ENCODE peak calls at places on chromosome 15, in four cellular contexts. One of them, this sample, is unnamed.
A peak's percentile ranks its signal among the peaks of the same experiment; 100 is the strongest.

GRCh38 chr15:74144153-74144775 is 13.9 kb downstream of the ISLR2 start:
- DNase-seq in mesendoderm: peak; percentile 89
- DNase-seq in HCT116: peak; percentile 29
- DNase-seq in IMR-90: no peak
- DNase-seq in this sample: no peak

GRCh38 chr15:55991841-55992768 is 1.3 kb downstream of the NEDD4 start:
- DNase-seq in mesendoderm: no peak
- DNase-seq in IMR-90: no peak
- DNase-seq in HCT116: no peak
- DNase-seq in this sample: no peak

GRCh38 chr15:56019060-56019793 is 25.8 kb upstream of the NEDD4 start:
- DNase-seq in HCT116: no peak
- DNase-seq in mesendoderm: no peak
- DNase-seq in IMR-90: peak; percentile 22
- DNase-seq in this sample: no peak

GRCh38 chr15:66184936-66185790 is 68.4 kb downstream of the MEGF11 start:
- DNase-seq in IMR-90: no peak
- DNase-seq in HCT116: no peak
- DNase-seq in mesendoderm: no peak
- DNase-seq in this sample: no peak

GRCh38 chr15:80796424-80796823 is 17.3 kb downstream of the CEMIP start:
- DNase-seq in IMR-90: no peak
- DNase-seq in mesendoderm: no peak
- DNase-seq in HCT116: no peak
- DNase-seq in this sample: no peak

GRCh38 chr15:29631076-29632070 is 190.9 kb downstream of the TJP1 start:
- DNase-seq in mesendoderm: no peak
- DNase-seq in IMR-90: no peak
- DNase-seq in HCT116: no peak
- DNase-seq in this sample: no peak

GRCh38 chr15:101675796-101676582 is 23.8 kb upstream of the TM2D3 start:
- DNase-seq in mesendoderm: peak; percentile 24
- DNase-seq in HCT116: no peak
- DNase-seq in IMR-90: peak; percentile 89
- DNase-seq in this sample: peak; percentile 15

GRCh38 chr15:39344662-39345141 is 236.2 kb upstream of the THBS1 start:
- DNase-seq in IMR-90: no peak
- DNase-seq in mesendoderm: no peak
- DNase-seq in HCT116: no peak
- DNase-seq in this sample: no peak

GRCh38 chr15:101127503-101128076 is 124.3 kb downstream of the CHSY1 start:
- DNase-seq in HCT116: peak; percentile 15
- DNase-seq in mesendoderm: no peak
- DNase-seq in IMR-90: peak; percentile 98
- DNase-seq in this sample: no peak

GRCh38 chr15:40516322-40516721 is 45.5 kb downstream of the CHST14 start:
- DNase-seq in HCT116: no peak
- DNase-seq in mesendoderm: no peak
- DNase-seq in IMR-90: no peak
- DNase-seq in this sample: no peak

GRCh38 chr15:40511093-40511471 is 40.3 kb downstream of the CHST14 start:
- DNase-seq in IMR-90: no peak
- DNase-seq in mesendoderm: peak; percentile 15
- DNase-seq in HCT116: no peak
- DNase-seq in this sample: no peak

GRCh38 chr15:40511472-40512133 is 40.8 kb downstream of the CHST14 start:
- DNase-seq in mesendoderm: peak; percentile 74
- DNase-seq in IMR-90: no peak
- DNase-seq in HCT116: no peak
- DNase-seq in this sample: no peak

GRCh38 chr15:40510201-40510600 is 39.4 kb downstream of the CHST14 start:
- DNase-seq in HCT116: no peak
- DNase-seq in mesendoderm: peak; percentile 39
- DNase-seq in IMR-90: no peak
- DNase-seq in this sample: no peak

DNA sequence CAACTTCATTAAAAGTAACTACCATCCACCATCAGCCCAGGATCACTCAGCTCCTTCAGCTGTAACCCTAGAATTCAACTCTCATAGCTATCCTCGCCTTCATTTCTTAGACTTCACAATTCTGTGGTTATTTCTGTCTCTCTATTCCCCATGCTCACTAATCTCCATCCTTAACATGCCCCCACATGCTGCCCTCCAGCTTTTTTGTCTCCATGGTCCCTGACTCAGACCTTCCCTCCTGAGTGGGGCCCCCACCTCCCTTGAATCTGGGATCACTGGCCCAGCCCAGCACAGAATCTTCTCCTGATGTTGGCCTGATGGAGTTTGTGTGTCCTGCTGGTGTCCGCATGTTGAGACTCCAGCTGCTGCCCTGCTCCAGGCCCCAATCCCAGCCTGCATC is 41.7 kb downstream of the CHST14 start:
- DNase-seq in mesendoderm: no peak
- DNase-seq in HCT116: no peak
- DNase-seq in IMR-90: no peak
- DNase-seq in this sample: no peak
- H3K9ac ChIP-seq in mesendoderm: no peak overlapping the region
- H3K9ac ChIP-seq in HCT116: no peak overlapping the region
- H3K9ac ChIP-seq in IMR-90: no peak overlapping the region
- H3K9ac ChIP-seq in this sample: no peak overlapping the region

GRCh38 chr15:76065793-76066192 is 6.0 kb downstream of the TMEM266 start:
- DNase-seq in mesendoderm: no peak
- DNase-seq in IMR-90: no peak
- DNase-seq in HCT116: no peak
- DNase-seq in this sample: no peak

GRCh38 chr15:76065267-76065666 is 5.5 kb downstream of the TMEM266 start:
- DNase-seq in HCT116: no peak
- DNase-seq in IMR-90: no peak
- DNase-seq in mesendoderm: no peak
- DNase-seq in this sample: no peak

GRCh38 chr15:76061700-76062099 is 1.9 kb downstream of the TMEM266 start:
- DNase-seq in HCT116: no peak
- DNase-seq in mesendoderm: no peak
- DNase-seq in IMR-90: no peak
- DNase-seq in this sample: no peak

GRCh38 chr15:76062282-76062681 is 2.5 kb downstream of the TMEM266 start:
- DNase-seq in HCT116: no peak
- DNase-seq in IMR-90: peak; percentile 32
- DNase-seq in mesendoderm: no peak
- DNase-seq in this sample: no peak

DNA sequence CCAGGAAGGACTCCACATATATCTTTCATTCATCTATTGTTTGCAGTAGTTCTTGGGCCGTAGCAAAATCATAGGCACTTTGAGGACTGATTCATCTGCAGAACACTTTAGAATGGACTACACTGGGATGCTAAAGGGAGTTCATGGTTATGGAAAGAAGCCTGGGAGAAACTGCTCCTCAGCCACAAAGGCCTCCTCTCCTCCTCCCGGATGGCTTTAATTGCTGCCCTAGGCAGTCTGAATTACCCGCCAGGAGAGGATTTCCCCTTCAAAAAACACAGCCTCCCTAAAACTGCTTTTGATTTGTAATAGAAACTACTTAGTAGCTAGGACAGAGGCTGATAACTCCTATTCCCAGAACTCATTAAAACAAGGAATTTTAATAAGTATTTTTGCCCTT is 4.6 kb downstream of the TMEM266 start:
- DNase-seq in HCT116: no peak
- DNase-seq in mesendoderm: no peak
- DNase-seq in IMR-90: no peak
- DNase-seq in this sample: no peak
- H3K9ac ChIP-seq in HCT116: no peak overlapping the region
- H3K9ac ChIP-seq in mesendoderm: no peak overlapping the region
- H3K9ac ChIP-seq in IMR-90: no peak overlapping the region
- H3K9ac ChIP-seq in this sample: no peak overlapping the region

GRCh38 chr15:89230277-89230676 is 8.9 kb upstream of the RLBP1 start:
- DNase-seq in HCT116: no peak
- DNase-seq in mesendoderm: no peak
- DNase-seq in IMR-90: peak; percentile 7
- DNase-seq in this sample: no peak
- H3K9ac ChIP-seq in HCT116: no peak overlapping the region
- H3K9ac ChIP-seq in mesendoderm: no peak overlapping the region
- H3K9ac ChIP-seq in IMR-90: no peak overlapping the region
- H3K9ac ChIP-seq in this sample: no peak overlapping the region

GRCh38 chr15:99709243-99709986 is 23.8 kb downstream of the LYSMD4 start:
- DNase-seq in IMR-90: no peak
- DNase-seq in HCT116: no peak
- DNase-seq in mesendoderm: no peak
- DNase-seq in this sample: no peak

GRCh38 chr15:99707481-99708270 is 25.6 kb downstream of the LYSMD4 start:
- DNase-seq in mesendoderm: no peak
- DNase-seq in IMR-90: peak; percentile 72
- DNase-seq in HCT116: no peak
- DNase-seq in this sample: no peak

GRCh38 chr15:99704444-99704838 is 28.8 kb downstream of the LYSMD4 start:
- DNase-seq in HCT116: peak; percentile 78
- DNase-seq in IMR-90: peak; percentile 90
- DNase-seq in mesendoderm: peak; percentile 94
- DNase-seq in this sample: peak; percentile 65

GRCh38 chr15:99708563-99708962 is 24.7 kb downstream of the LYSMD4 start:
- DNase-seq in IMR-90: peak; percentile 91
- DNase-seq in HCT116: peak; percentile 79
- DNase-seq in mesendoderm: peak; percentile 19
- DNase-seq in this sample: no peak

DNA sequence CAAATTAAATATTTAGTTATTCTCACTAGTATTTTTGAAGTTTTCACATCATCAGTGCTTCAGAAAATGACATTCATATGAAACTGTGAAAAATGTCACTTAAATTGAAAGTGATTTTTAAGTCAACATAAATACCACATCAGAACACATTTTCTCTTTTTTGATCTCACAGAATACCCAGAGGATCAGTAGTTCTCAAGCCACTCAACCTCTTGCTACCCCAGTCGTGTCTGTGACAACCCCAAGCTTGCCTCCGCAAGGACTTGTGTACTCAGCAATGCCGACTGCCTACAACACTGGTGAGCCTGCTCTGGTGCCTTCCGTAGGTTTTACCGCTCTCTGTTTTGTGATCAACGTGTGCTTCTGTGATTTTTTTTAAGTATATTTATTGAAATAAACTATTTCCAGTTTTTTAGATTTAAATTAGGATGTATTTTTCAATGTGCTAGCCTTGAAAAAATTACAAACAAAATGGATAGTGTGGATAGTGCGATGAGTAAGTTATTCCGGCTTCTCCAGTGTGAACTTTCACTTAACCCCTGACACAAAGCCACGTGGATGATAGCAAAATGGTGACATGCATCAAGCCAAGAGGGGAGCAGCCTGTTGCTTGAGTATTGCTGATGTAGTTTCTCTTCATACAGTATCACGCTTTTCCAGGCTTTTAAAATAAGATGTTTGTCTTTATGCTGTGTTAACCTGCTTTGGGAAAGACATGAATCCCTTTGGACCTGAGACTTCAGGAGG is 26.5 kb downstream of the LYSMD4 start:
- DNase-seq in HCT116: no peak
- DNase-seq in mesendoderm: no peak
- DNase-seq in IMR-90: no peak
- DNase-seq in this sample: no peak
- H3K9ac ChIP-seq in HCT116: no peak overlapping the region
- H3K9ac ChIP-seq in mesendoderm: no peak overlapping the region
- H3K9ac ChIP-seq in IMR-90: no peak overlapping the region
- H3K9ac ChIP-seq in this sample: no peak overlapping the region

DNA sequence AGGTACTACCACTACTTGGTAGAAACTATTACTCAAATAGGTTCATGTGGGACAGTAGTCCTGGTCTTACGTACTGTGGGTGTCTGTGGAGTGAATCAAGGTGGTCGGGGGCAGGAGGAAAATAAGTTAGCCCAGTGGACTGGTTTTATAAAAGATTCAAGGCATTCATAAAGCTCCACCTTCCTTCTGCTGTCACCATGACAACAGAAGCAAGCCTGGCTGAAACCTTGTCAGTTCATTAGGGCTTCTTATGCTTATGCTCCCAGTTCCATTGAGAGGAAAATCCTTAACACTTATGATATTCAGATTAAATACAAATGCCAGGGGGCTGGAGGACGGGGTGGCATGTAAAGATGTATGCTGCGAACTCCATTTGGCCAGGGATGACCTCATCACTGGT is 283.0 kb upstream of the ATP10A start:
- DNase-seq in mesendoderm: no peak
- DNase-seq in HCT116: no peak
- DNase-seq in IMR-90: no peak
- DNase-seq in this sample: no peak
- H3K9ac ChIP-seq in mesendoderm: no peak overlapping the region
- H3K9ac ChIP-seq in HCT116: no peak overlapping the region
- H3K9ac ChIP-seq in IMR-90: no peak overlapping the region
- H3K9ac ChIP-seq in this sample: no peak overlapping the region

GRCh38 chr15:99474981-99475753 is 90.6 kb upstream of the MEF2A start:
- DNase-seq in HCT116: no peak
- DNase-seq in IMR-90: no peak
- DNase-seq in mesendoderm: no peak
- DNase-seq in this sample: no peak

GRCh38 chr15:99476413-99477222 is 89.2 kb upstream of the MEF2A start:
- DNase-seq in mesendoderm: no peak
- DNase-seq in IMR-90: peak; percentile 100
- DNase-seq in HCT116: no peak
- DNase-seq in this sample: no peak

GRCh38 chr15:99474041-99474906 is 91.5 kb upstream of the MEF2A start:
- DNase-seq in mesendoderm: no peak
- DNase-seq in HCT116: no peak
- DNase-seq in IMR-90: no peak
- DNase-seq in this sample: no peak

GRCh38 chr15:99477745-99478525 is 87.8 kb upstream of the MEF2A start:
- DNase-seq in mesendoderm: no peak
- DNase-seq in IMR-90: no peak
- DNase-seq in HCT116: no peak
- DNase-seq in this sample: no peak

GRCh38 chr15:99475754-99476412 is 89.9 kb upstream of the MEF2A start:
- DNase-seq in IMR-90: no peak
- DNase-seq in mesendoderm: no peak
- DNase-seq in HCT116: no peak
- DNase-seq in this sample: no peak
- H3K9ac ChIP-seq in IMR-90: peak overlapping the region; percentile 14
- H3K9ac ChIP-seq in mesendoderm: no peak overlapping the region
- H3K9ac ChIP-seq in HCT116: no peak overlapping the region
- H3K9ac ChIP-seq in this sample: no peak overlapping the region

This sample was measured in neuronal stem cell.